ENCODE peak calls at places on chromosomes 5 and 9, in seven cellular contexts. X is fibroblast of lung; R is CD8-positive, alpha-beta T cell; Z is psoas muscle; D is breast epithelium; P is sigmoid colon; C is AG04450. H is an unnamed sample.

GRCh38 chr5:139481122-139481533 is 1.4 kb downstream of the STING1 start:
- DNase-seq in R (no peak), Z (peak), D (peak), P (peak), C (no peak), X (peak), H (no peak)

GRCh38 chr9:123622696-123623095 is 266.7 kb downstream of the CRB2 start:
- DNase-seq in Z (no peak), D (no peak), X (no peak), P (no peak), R (no peak), C (no peak), H (no peak)

GRCh38 chr9:133558191-133559126 is 24.0 kb downstream of the ADAMTSL2 start:
- DNase-seq in C (peak), R (no peak), D (no peak), Z (no peak), P (no peak), X (peak), H (peak)

GRCh38 chr9:34984049-34984448 is 5.5 kb upstream of the DNAJB5 start:
- DNase-seq in D (no peak), C (no peak), Z (no peak), R (no peak), P (no peak), X (peak), H (no peak)

GRCh38 chr9:122821278-122821952 is 7.0 kb downstream of the PDCL start:
- DNase-seq in P (peak), Z (peak), X (peak), C (no peak), D (no peak), R (no peak), H (peak)

GRCh38 chr9:77697238-77697984 is 49.3 kb upstream of the GNA14 start:
- DNase-seq in R (no peak), D (no peak), P (no peak), X (no peak), Z (no peak), C (no peak), H (no peak)

GRCh38 chr5:35794688-35795375 is 61.9 kb upstream of the IL7R start:
- DNase-seq in P (no peak), Z (no peak), R (no peak), D (no peak), C (no peak), X (no peak), H (no peak)

GRCh38 chr9:105385372-105385985 is 62.4 kb upstream of the FSD1L start:
- DNase-seq in X (no peak), R (peak), Z (no peak), P (peak), C (no peak), D (peak), H (no peak)

GRCh38 chr9:110048976-110049698 is 158.8 kb downstream of the C9orf152 start:
- DNase-seq in Z (no peak), X (peak), P (no peak), C (no peak), D (no peak), R (no peak), H (no peak)

GRCh38 chr5:73250645-73251044 is 77.7 kb downstream of the TMEM174 start:
- DNase-seq in Z (no peak), P (no peak), C (no peak), D (no peak), X (no peak), R (no peak), H (no peak)

GRCh38 chr5:181063514-181063913 is 23.4 kb downstream of the BTNL9 start:
- DNase-seq in C (no peak), D (no peak), X (no peak), P (no peak), R (no peak), Z (no peak), H (no peak)

GRCh38 chr5:56094579-56095361 is 100.0 kb upstream of the IL6ST start:
- DNase-seq in D (no peak), R (no peak), X (no peak), C (no peak), P (no peak), Z (no peak), H (no peak)

GRCh38 chr5:54491326-54491725 is 26.2 kb upstream of the SNX18 start:
- DNase-seq in X (no peak), D (no peak), P (no peak), C (no peak), R (no peak), Z (no peak), H (no peak)

GRCh38 chr9:127546125-127546832 is 65.8 kb upstream of the STXBP1 start:
- DNase-seq in C (no peak), X (no peak), R (no peak), Z (no peak), P (no peak), D (no peak), H (no peak)

GRCh38 chr9:11933926-11934325 is 759.3 kb upstream of the TYRP1 start:
- DNase-seq in D (no peak), R (no peak), C (no peak), P (no peak), X (peak), Z (no peak), H (peak)

GRCh38 chr5:71865665-71866320 is 146.7 kb downstream of the CARTPT start:
- DNase-seq in P (no peak), Z (no peak), D (no peak), X (no peak), R (no peak), C (no peak), H (no peak)

GRCh38 chr9:133669402-133669801 is 33.2 kb downstream of the DBH start:
- DNase-seq in P (no peak), D (no peak), X (no peak), R (no peak), C (no peak), Z (no peak), H (no peak)

GRCh38 chr9:112569186-112569585 is 82.6 kb downstream of the KIAA1958 start:
- DNase-seq in C (peak), D (no peak), P (no peak), R (no peak), Z (no peak), X (peak), H (peak)

GRCh38 chr5:155260798-155261197 is 247.2 kb downstream of the KIF4B start:
- DNase-seq in Z (no peak), X (no peak), D (no peak), R (no peak), P (no peak), C (no peak), H (no peak)

GRCh38 chr9:77384406-77384805 is 207.1 kb downstream of the VPS13A start:
- DNase-seq in Z (no peak), C (no peak), R (no peak), X (peak), P (no peak), D (no peak), H (no peak)

GRCh38 chr5:83474170-83474796 is 2.7 kb downstream of the VCAN start:
- DNase-seq in Z (peak), X (peak), P (peak), D (peak), R (no peak), C (peak), H (peak)

GRCh38 chr5:1545798-1546355 is 22.1 kb upstream of the LPCAT1 start:
- DNase-seq in C (no peak), X (no peak), P (no peak), D (no peak), Z (no peak), R (no peak), H (no peak)

GRCh38 chr5:146283344-146283761 is 55.3 kb upstream of the POU4F3 start:
- DNase-seq in P (no peak), Z (no peak), X (peak), D (no peak), R (no peak), C (peak), H (peak)

GRCh38 chr9:105399117-105399516 is 48.7 kb upstream of the FSD1L start:
- DNase-seq in P (no peak), R (no peak), D (no peak), Z (no peak), C (no peak), X (no peak), H (no peak)

GRCh38 chr9:127231666-127232065 is 32.9 kb upstream of the GARNL3 start:
- DNase-seq in R (no peak), Z (no peak), C (no peak), X (no peak), P (no peak), D (no peak), H (no peak)

GRCh38 chr5:111432828-111433536 is 79.4 kb downstream of the STARD4 start:
- DNase-seq in C (no peak), Z (no peak), X (no peak), R (no peak), D (no peak), P (no peak), H (peak)

GRCh38 chr5:151126199-151126645 is 31.4 kb downstream of the ANXA6 start:
- DNase-seq in P (peak), D (peak), C (no peak), Z (peak), X (peak), R (peak), H (peak)

GRCh38 chr5:109754319-109754718 is 64.6 kb downstream of the MAN2A1 start:
- DNase-seq in Z (no peak), X (no peak), P (no peak), R (no peak), C (no peak), D (no peak), H (no peak)
- H3K27ac ChIP-seq in Z (no peak), X (no peak), P (no peak), R (no peak), C (no peak), D (no peak), H (no peak)

DNA sequence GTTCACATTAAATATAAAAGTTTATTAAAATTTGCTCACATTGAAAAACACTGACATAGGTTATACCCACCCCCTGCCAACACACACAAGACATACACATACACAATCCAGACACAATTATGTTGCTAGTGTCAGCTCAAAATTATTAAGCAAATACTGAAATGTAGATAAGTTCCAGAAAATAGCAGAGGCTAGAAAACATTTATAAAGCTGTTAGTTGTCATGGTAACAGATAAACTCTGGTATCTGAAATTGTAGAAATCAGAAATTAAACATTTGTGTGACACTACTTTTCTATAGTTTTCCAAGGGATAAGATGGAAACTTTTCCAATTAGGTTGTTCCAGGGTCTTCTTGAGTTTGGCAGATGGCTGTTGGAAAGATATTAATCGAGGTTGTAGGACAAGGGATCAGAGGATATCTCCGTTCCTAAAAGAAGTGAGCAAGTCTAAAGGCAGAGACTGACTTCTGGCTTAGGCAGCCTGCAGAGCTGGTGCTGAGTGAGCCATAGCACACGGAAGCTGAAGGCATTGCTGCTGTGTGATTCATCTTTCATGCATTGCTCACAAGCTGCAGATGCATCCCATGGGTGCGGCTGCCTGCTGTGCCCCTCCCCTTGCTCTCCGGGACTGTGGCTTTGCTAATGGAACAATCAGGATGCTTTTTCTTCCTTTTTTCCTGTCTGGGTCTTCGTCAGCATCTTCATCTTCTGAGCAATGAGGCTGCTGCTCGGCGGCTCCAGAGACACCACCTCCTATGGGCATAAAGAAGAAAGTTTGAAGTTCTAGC is 341.5 kb downstream of the DIRAS2 start:
- DNase-seq in C (peak), P (no peak), D (no peak), X (peak), Z (peak), R (no peak), H (peak)
- TF ChIP-seq CTCF in C (no peak), P (no peak), D (no peak), X (no peak), Z (no peak), R (no peak), H (peak)

DNA sequence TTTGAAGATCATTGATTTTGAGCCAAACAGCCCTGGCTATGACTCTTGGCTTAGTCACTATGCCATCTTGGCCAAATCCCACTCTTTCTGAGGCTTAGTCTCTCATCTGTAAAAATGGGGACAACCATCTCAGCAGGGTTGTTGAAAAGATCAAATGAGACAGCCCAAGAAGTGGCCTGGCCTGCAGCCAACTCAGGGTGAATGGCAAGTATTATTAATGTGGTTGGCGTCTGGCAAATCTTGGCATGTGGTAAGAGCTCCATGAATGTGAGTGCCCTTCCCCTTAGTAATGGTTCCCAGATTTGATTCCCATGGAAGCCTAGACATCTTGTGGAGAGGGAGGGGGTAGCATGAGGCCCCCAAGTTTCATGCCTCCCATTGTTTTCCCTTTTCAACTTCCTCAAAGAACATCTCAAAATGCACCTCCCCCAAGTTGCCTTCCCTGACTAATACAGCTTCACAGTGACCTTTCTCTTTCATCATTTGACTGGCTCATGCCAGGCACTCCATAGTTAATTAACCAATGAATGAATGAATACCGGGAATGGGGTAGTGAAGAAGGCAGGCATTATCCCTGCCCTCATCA is 11.8 kb upstream of the TGFBI start:
- DNase-seq in C (no peak), X (peak), D (no peak), P (peak), Z (no peak), R (no peak), H (peak)
- H3K27ac ChIP-seq in C (peak), X (peak), D (no peak), P (no peak), Z (no peak), R (no peak), H (peak)

GRCh38 chr9:7273575-7273974 is 515.8 kb downstream of the KDM4C start:
- DNase-seq in Z (no peak), P (no peak), X (peak), R (no peak), C (peak), D (no peak), H (no peak)
- TF ChIP-seq CTCF in Z (peak), P (peak), X (peak), R (no peak), C (peak), D (no peak), H (peak)

GRCh38 chr9:114759512-114759911 is 46.3 kb downstream of the TNFSF15 start:
- DNase-seq in Z (no peak), X (no peak), C (no peak), P (no peak), D (no peak), R (no peak), H (no peak)

GRCh38 chr9:114757984-114758383 is 47.9 kb downstream of the TNFSF15 start:
- DNase-seq in P (no peak), R (no peak), Z (no peak), X (no peak), C (no peak), D (no peak), H (no peak)

GRCh38 chr9:114763220-114763619 is 42.6 kb downstream of the TNFSF15 start:
- DNase-seq in D (no peak), X (no peak), C (no peak), P (no peak), R (no peak), Z (no peak), H (no peak)

GRCh38 chr9:114757395-114757794 is 48.4 kb downstream of the TNFSF15 start:
- DNase-seq in R (no peak), C (no peak), Z (no peak), X (no peak), D (no peak), P (no peak), H (no peak)

DNA sequence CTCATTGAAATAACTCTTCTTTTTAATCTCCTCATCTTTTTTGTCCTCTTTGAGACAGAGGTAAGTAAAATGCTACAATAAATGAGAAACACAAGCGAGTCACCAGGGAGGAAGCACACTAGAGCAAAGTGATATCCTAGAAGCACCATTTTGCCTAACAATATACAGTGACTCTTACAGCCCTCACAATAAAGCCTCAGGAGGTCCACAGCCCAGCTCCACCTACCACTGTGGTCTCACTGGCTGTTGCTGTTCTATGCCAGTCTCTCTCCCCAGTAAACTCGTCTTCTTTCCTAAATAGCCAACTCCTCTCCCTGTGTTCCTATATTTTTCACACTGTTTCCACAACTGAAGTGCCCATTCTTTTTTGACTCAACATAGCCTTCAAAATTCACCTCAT is 44.3 kb downstream of the TNFSF15 start:
- DNase-seq in C (no peak), Z (no peak), X (no peak), P (no peak), R (no peak), D (no peak), H (no peak)
- H3K27ac ChIP-seq in C (no peak), Z (no peak), X (no peak), P (no peak), R (no peak), D (no peak), H (no peak)

DNA sequence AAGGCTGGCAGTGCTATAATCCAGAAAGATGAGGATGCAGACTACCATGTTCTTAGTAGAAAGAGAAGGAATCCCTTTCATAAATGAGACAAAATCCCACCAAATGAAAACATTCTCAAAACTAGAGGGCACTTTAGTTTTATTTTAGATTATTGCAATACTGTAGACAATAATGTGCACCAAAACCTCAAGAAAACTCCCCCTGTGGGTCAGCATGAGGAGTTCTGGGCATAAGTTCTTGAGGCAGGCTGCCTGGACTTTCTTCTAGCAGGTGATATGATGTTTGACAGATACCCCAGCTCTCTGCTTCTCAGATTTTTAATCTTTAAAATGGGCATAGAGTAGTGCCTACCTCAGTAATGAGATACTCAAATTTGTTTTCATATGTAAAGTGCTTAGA is 196.3 kb upstream of the CTNND2 start:
- DNase-seq in Z (no peak), D (no peak), X (no peak), P (no peak), C (no peak), R (no peak), H (no peak)
- TF ChIP-seq CTCF in Z (no peak), D (no peak), X (no peak), P (no peak), C (no peak), R (no peak), H (no peak)

GRCh38 chr5:172715931-172716682 is 54.9 kb downstream of the DUSP1 start:
- DNase-seq in X (no peak), C (no peak), D (no peak), P (peak), R (no peak), Z (no peak), H (no peak)

GRCh38 chr5:172716796-172717313 is 54.1 kb downstream of the DUSP1 start:
- DNase-seq in D (peak), P (peak), X (peak), C (peak), R (peak), Z (peak), H (peak)

GRCh38 chr5:172719211-172719610 is 51.8 kb downstream of the DUSP1 start:
- DNase-seq in P (no peak), D (no peak), C (no peak), R (no peak), Z (peak), X (no peak), H (no peak)

GRCh38 chr5:172718527-172719114 is 52.4 kb downstream of the DUSP1 start:
- DNase-seq in X (no peak), C (no peak), R (no peak), P (no peak), D (no peak), Z (no peak), H (no peak)

DNA sequence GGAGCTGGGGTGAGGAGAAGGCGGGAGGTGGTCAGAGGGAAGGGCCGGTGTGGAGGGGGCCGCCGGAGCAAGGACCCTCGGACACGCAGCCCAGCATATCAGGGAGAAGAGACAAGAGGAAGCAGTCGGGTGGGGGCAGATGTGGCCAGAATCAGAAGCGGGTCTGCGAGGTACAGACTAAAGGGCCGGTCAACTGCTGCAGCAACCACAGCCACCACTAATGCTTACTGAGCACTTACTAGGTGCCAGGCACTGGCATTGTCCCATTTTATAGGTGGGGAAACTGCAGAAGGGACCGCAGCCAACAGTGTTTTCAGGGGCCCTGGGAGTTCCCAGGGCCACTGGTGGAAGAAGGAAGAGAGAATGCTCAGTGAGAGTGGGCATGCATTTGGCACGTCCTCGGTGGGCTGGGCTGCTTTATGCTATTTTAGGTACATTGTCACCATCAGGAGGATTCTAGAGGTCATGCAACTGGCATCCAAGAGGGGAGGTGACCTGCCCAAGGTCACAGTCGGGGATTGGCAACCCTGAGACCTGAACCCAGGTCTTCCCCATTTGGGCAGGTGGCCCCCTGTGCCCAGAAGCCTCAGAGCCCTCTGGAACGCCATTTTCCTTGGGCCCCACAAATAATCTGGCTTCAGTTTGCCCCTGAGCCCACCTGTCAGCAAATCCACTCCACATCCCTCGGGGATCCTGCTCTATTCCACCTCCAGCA is 53.4 kb downstream of the DUSP1 start:
- DNase-seq in X (no peak), R (no peak), C (no peak), D (no peak), Z (peak), P (peak), H (no peak)
- H3K27ac ChIP-seq in X (peak), R (no peak), C (no peak), D (peak), Z (no peak), P (peak), H (peak)

GRCh38 chr5:97570242-97570641 is 387.2 kb upstream of the RIOK2 start:
- DNase-seq in Z (no peak), P (no peak), C (no peak), R (no peak), X (no peak), D (no peak), H (no peak)
- TF ChIP-seq CTCF in Z (no peak), P (no peak), C (no peak), R (no peak), X (no peak), D (no peak), H (no peak)